ENCODE peak calls at places on chromosomes 4 and X, in nine cellular contexts. D, M, B, T, Z, U, J, X and R are unnamed samples.

GRCh38 chr4:3257691-3258482 is 8.9 kb downstream of the MSANTD1 start:
- DNase-seq in Z (no peak), D (no peak), J (no peak), M (no peak), T (no peak), X (no peak), B (peak; percentile 81), U (no peak), R (peak; percentile 2)

GRCh38 chr4:128241425-128241913 is 46.1 kb downstream of the PGRMC2 start:
- DNase-seq in X (peak; percentile 9), M (no peak), T (peak; percentile 12), B (peak; percentile 93), J (no peak), U (no peak), Z (no peak), D (no peak), R (peak; percentile 76)

GRCh38 chr4:136803430-136803829 is 728.9 kb downstream of the PCDH18 start:
- DNase-seq in X (no peak), U (no peak), M (no peak), B (no peak), D (no peak), T (no peak), Z (no peak), J (no peak), R (no peak)

GRCh38 chr4:67581208-67581857 is 22.8 kb downstream of the STAP1 start:
- DNase-seq in M (no peak), X (no peak), Z (no peak), D (no peak), J (no peak), T (no peak), B (no peak), U (no peak), R (no peak)

GRCh38 chrX:71540801-71541545 is 8.1 kb downstream of the OGT start:
- DNase-seq in J (no peak), D (no peak), M (no peak), X (no peak), Z (no peak), T (no peak), U (no peak), B (no peak), R (no peak)

GRCh38 chr4:180706766-180707165 is 1536.4 kb upstream of the TENM3 start:
- DNase-seq in M (no peak), U (no peak), X (no peak), D (no peak), J (no peak), Z (no peak), T (no peak), B (peak; percentile 22), R (no peak)

GRCh38 chr4:15354358-15354757 is 73.5 kb upstream of the C1QTNF7 start:
- DNase-seq in U (no peak), D (no peak), J (no peak), M (no peak), T (no peak), Z (no peak), B (no peak), X (no peak), R (no peak)

GRCh38 chr4:165874799-165875371 is 1.8 kb downstream of the TLL1 start:
- DNase-seq in D (peak; percentile 86), U (peak; percentile 59), J (no peak), X (no peak), M (no peak), B (no peak), Z (no peak), T (peak; percentile 3), R (no peak)

GRCh38 chr4:175070444-175070843 is 152.3 kb downstream of the ADAM29 start:
- DNase-seq in T (no peak), D (no peak), Z (no peak), X (no peak), J (no peak), M (no peak), U (no peak), B (no peak), R (no peak)

GRCh38 chrX:143642426-143642825 is 6.5 kb upstream of the SLITRK4 start:
- DNase-seq in D (no peak), Z (no peak), T (no peak), X (no peak), B (no peak), U (no peak), M (no peak), J (no peak), R (no peak)

GRCh38 chrX:46770006-46770816 is 11.3 kb upstream of the SLC9A7 start:
- DNase-seq in J (no peak), Z (no peak), B (peak; percentile 63), D (peak; percentile 13), M (no peak), X (no peak), U (no peak), T (no peak), R (no peak)

GRCh38 chrX:49977319-49978090 is 55.1 kb downstream of the CLCN5 start:
- DNase-seq in B (no peak), T (peak; percentile 7), Z (no peak), D (no peak), M (no peak), U (no peak), X (no peak), J (no peak), R (peak; percentile 87)

GRCh38 chr4:104487105-104487504 is 7.6 kb downstream of the CXXC4 start:
- DNase-seq in M (no peak), B (peak; percentile 12), T (peak; percentile 4), J (no peak), U (no peak), D (no peak), Z (no peak), X (no peak), R (no peak)

GRCh38 chr4:104490096-104490769 is 4.5 kb downstream of the CXXC4 start:
- DNase-seq in D (peak; percentile 60), T (peak; percentile 16), U (no peak), X (no peak), Z (no peak), M (no peak), B (no peak), J (no peak), R (peak; percentile 45)

GRCh38 chr4:104486702-104487101 is 8.0 kb downstream of the CXXC4 start:
- DNase-seq in U (no peak), J (no peak), T (no peak), M (no peak), X (no peak), D (no peak), B (no peak), Z (no peak), R (no peak)

GRCh38 chr4:104489731-104490095 is 5.0 kb downstream of the CXXC4 start:
- DNase-seq in D (no peak), M (no peak), B (no peak), Z (no peak), U (no peak), J (no peak), X (no peak), T (no peak), R (no peak)

DNA sequence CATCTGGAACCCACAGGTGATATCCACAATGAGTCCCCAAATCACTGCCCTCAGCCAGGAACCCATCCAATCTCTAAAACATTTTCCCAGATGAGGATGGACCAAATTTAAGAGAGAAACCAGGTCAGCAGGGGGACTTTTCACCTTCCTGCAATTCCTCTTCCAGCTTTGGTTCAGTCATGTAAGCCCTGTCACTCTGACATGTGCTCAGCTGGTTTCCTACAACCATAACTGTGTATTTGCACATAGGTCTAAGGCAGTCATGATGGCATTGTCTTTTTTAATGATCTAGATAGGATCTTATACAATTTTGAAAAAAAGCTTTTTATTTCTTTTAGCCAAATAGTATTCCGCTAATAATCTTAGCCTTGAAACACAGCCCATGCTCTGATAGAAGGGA is 6.5 kb downstream of the CXXC4 start:
- DNase-seq in Z (no peak), U (no peak), T (no peak), M (no peak), B (no peak), X (no peak), J (no peak), D (no peak), R (no peak)
- H3K4me1 ChIP-seq in Z (peaks cover 15% of the 10 kb centered on the region), U (no peaks in the 10 kb centered on the region), T (peaks cover 12% of the 10 kb centered on the region), M (peaks cover 11% of the 10 kb centered on the region), B (no peaks in the 10 kb centered on the region), X (peaks cover 26% of the 10 kb centered on the region), J (no peaks in the 10 kb centered on the region), D (no peaks in the 10 kb centered on the region), R (peaks cover 7% of the 10 kb centered on the region)

GRCh38 chrX:10259716-10260115 is 102.9 kb downstream of the CLCN4 start:
- DNase-seq in J (no peak), U (no peak), M (no peak), B (peak; percentile 65), D (no peak), Z (no peak), T (no peak), X (no peak), R (no peak)

GRCh38 chrX:10254746-10255145 is 98.0 kb downstream of the CLCN4 start:
- DNase-seq in X (no peak), T (peak; percentile 8), J (no peak), M (no peak), U (no peak), Z (no peak), B (peak; percentile 6), D (no peak), R (peak; percentile 42)
- H3K27me3 ChIP-seq in X (no peaks in the 10 kb centered on the region), T (no peaks in the 10 kb centered on the region), J (no peaks in the 10 kb centered on the region), M (no peaks in the 10 kb centered on the region), U (no peaks in the 10 kb centered on the region), Z (no peaks in the 10 kb centered on the region), B (peaks cover 2% of the 10 kb centered on the region), D (no peaks in the 10 kb centered on the region), R (no peaks in the 10 kb centered on the region)

DNA sequence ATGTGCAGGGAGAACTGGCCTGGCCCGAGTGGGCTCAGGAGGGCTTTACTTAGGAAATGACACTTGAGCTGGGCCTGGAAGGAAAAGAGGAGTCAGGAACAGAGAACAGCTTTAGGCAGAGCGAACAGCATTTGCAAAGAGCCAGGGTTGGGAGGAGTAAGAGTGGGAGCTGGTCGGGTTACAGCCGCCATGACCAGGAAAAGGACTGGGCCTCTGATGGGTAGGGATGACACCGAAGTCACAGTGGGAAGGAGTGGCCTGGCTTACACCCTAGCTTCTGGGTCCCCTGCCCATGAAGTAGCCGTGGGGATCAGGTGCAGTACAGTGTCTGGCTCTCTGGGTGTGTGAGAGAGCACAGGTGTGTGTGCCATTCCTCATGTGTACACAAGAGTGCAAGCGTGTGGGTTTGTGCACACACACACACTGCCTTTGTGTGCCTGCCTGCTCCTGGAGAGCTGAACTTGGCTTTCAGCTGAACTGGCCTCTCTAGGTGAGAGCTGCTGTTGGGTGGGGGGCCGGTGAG is 31.6 kb downstream of the TRMT44 start:
- DNase-seq in J (no peak), T (peak; percentile 29), U (no peak), Z (no peak), D (peak; percentile 52), X (no peak), B (no peak), M (no peak), R (no peak)
- H3K27ac ChIP-seq in J (no peak overlapping the region), T (no peak overlapping the region), U (peak overlapping the region; percentile 37), Z (no peak overlapping the region), D (no peak overlapping the region), X (peak overlapping the region; percentile 67), B (peak overlapping the region; percentile 85), M (no peak overlapping the region), R (peak overlapping the region; percentile 16)

DNA sequence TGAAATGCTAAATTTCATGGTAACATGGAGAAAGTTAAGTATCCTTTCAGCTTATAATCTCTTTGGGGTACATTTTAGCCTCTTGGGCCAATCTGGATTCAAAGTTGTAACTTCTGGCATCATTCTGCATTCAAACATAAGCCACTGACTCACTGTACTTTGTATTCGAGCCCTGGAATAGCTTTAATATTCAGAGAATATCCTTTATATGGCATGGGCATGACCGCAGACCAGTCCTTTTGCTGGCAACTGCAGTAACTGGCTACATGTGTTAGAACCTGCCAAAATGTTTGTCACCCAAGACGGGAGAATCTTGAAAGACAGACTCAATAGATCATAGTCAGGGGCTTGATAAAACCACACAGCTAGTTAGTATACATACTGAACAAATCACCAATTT is 3.3 kb downstream of the GASK1B start:
- DNase-seq in Z (no peak), B (peak; percentile 40), X (no peak), T (no peak), J (no peak), D (no peak), M (no peak), U (no peak), R (peak; percentile 17)
- H3K4me1 ChIP-seq in Z (peaks cover 17% of the 10 kb centered on the region), B (peaks cover 4% of the 10 kb centered on the region), X (peaks cover 57% of the 10 kb centered on the region), T (peaks cover 6% of the 10 kb centered on the region), J (no peaks in the 10 kb centered on the region), D (peaks cover 6% of the 10 kb centered on the region), M (peaks cover 7% of the 10 kb centered on the region), U (peaks cover 3% of the 10 kb centered on the region), R (no peaks in the 10 kb centered on the region)